ENCODE peak calls at places on chromosomes 16 and 17, in four cellular contexts. P, H, A and S are unnamed samples.

GRCh38 chr17:69524854-69525253 is 110.4 kb downstream of the MAP2K6 start:
- DNase-seq in P (no peak), H (no peak), A (no peak), S (no peak)

GRCh38 chr17:73652886-73653480 is 8.7 kb upstream of the SDK2 start:
- DNase-seq in H (no peak), P (no peak), A (no peak), S (no peak)

GRCh38 chr16:3536851-3537250 is 36.0 kb downstream of the CLUAP1 start:
- DNase-seq in H (no peak), P (peak; percentile 58), A (no peak), S (no peak)

GRCh38 chr17:77924757-77925336 is 33.7 kb upstream of the TNRC6C start:
- DNase-seq in A (no peak), P (peak; percentile 9), H (peak; percentile 68), S (no peak)

GRCh38 chr17:48445248-48445620 is 15.2 kb upstream of the SKAP1 start:
- DNase-seq in H (no peak), P (no peak), A (no peak), S (no peak)

GRCh38 chr16:18979936-18980335 is 3.8 kb upstream of the TMC7 start:
- DNase-seq in P (no peak), A (no peak), H (no peak), S (no peak)

GRCh38 chr17:17168401-17168800 is 37.7 kb downstream of the PLD6 start:
- DNase-seq in H (no peak), P (no peak), A (no peak), S (no peak)

GRCh38 chr17:8673621-8674020 is 43.1 kb upstream of the MYH10 start:
- DNase-seq in P (peak; percentile 69), A (no peak), H (no peak), S (no peak)

GRCh38 chr17:8740486-8740885 is 4.2 kb downstream of the CCDC42 start:
- DNase-seq in A (no peak), P (no peak), H (peak; percentile 63), S (no peak)

GRCh38 chr16:9096416-9096952 is 5.0 kb downstream of the HAPSTR1 start:
- DNase-seq in A (no peak), H (no peak), P (no peak), S (no peak)

GRCh38 chr16:63458842-63459241 is 1422.6 kb upstream of the CDH8 start:
- DNase-seq in P (no peak), A (no peak), H (no peak), S (no peak)

GRCh38 chr16:63457869-63458268 is 1421.6 kb upstream of the CDH8 start:
- DNase-seq in A (no peak), H (no peak), P (no peak), S (no peak)

GRCh38 chr16:63461248-63461841 is 1425.1 kb upstream of the CDH8 start:
- DNase-seq in P (peak; percentile 42), A (no peak), H (peak; percentile 28), S (peak; percentile 5)
- TF ChIP-seq CTCF in P (peak; percentile 63), A (no peak), H (peak; percentile 19), S (peak; percentile 68)

GRCh38 chr17:64938925-64939474 is 19.7 kb upstream of the LRRC37A3 start:
- DNase-seq in A (peak; percentile 81), H (peak; percentile 80), P (peak; percentile 15), S (peak; percentile 10)
- TF ChIP-seq CTCF in A (peak; percentile 83), H (peak; percentile 52), P (peak; percentile 51), S (peak; percentile 87)

DNA sequence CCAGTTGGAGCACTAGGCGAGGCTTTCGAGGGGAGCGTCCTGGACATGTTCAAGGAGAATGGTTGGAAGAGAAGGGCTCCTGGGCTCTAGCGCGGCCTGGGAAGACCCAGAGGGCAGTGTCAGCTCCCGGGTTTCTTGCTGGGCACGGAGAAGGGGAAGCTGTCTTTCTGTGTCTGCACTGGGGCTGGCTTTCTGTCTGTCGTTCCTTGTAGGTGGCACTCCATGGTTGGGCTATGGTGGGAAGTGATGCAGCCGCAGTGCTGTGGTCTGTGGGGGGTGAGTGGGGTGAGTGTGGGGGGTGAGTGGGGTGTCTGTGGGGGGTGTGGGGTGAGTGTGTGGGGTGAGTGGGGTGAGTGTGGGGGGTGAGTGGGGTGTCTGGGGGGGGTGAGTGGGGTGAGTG is 13.7 kb downstream of the RNF213 start:
- DNase-seq in P (no peak), H (no peak), A (no peak), S (no peak)
- TF ChIP-seq CTCF in P (no peak), H (no peak), A (no peak), S (no peak)

DNA sequence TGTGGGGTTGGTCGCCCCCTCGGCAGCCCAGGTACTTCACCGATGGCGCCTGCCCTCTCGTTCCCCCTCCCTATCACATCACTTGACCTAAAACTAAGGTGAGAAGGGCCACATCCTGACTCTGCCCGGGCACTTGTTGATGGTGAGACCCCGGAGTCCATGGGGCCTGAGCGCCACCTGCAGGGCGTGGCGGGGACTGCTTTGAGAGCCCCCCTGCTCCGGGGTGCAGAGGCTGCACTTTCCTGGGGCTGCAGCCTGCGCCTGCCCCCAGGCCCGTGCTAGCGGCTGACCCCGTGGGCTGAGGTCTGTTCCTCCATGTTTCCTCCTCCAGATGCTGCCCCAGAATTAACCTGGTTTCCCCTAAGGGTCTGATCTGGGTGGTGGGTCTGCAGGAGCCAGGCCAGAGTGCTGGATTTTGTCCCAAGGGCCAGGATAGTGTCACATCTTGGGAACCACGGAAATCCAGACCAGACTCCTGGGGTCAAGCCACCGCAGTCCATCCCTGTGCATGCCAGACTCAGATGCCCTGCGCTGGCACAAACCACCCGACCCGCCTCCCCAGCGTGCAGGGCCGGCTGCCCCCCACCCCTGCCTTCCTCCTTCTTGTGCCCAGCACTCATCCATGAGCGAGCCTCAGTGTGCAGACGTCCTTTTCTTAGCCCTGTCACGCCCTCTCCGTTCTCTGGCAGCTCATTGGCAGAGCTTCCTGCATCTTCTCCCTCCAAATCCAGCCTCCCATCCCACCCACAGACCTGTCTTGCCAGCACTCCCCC is 2.7 kb downstream of the NDUFAF8 start:
- DNase-seq in P (peak; percentile 23), H (peak; percentile 87), A (peak; percentile 85), S (no peak)
- TF ChIP-seq CTCF in P (peak; percentile 67), H (peak; percentile 78), A (peak; percentile 95), S (peak; percentile 89)